ENCODE peak calls at places on chromosomes 6 and 20, in seven cellular contexts. K, I, A, D, F, C and B are unnamed samples.

GRCh38 chr6:141552463-141552862 is 580.3 kb upstream of the GJE1 start:
- DNase-seq in K (peak), I (no peak), A (no peak), D (peak), F (no peak), C (peak), B (no peak)

GRCh38 chr20:58219342-58219700 is 9.1 kb downstream of the ANKRD60 start:
- DNase-seq in K (no peak), I (no peak), A (no peak), D (no peak), F (no peak), C (no peak), B (no peak)

GRCh38 chr20:62412194-62413024 is 5.3 kb upstream of the CABLES2 start:
- DNase-seq in K (no peak), I (peak), A (no peak), D (peak), F (no peak), C (no peak), B (no peak)

GRCh38 chr6:149895702-149896310 is 2.1 kb downstream of the RAET1E start:
- DNase-seq in K (peak), I (peak), A (no peak), D (no peak), F (peak), C (no peak), B (peak)

GRCh38 chr6:96469312-96469711 is 52.3 kb upstream of the UFL1 start:
- DNase-seq in K (no peak), I (peak), A (no peak), D (no peak), F (no peak), C (no peak), B (no peak)

GRCh38 chr6:26330835-26331808 is 33.9 kb upstream of the BTN3A2 start:
- DNase-seq in K (no peak), I (peak), A (peak), D (peak), F (peak), C (no peak), B (peak)

GRCh38 chr20:50113420-50114224 is 672 bp upstream of the UBE2V1 start:
- DNase-seq in K (no peak), I (no peak), A (no peak), D (no peak), F (no peak), C (no peak), B (no peak)

GRCh38 chr6:111276736-111277135 is 189.4 kb downstream of the SLC16A10 start:
- DNase-seq in K (no peak), I (no peak), A (no peak), D (no peak), F (no peak), C (no peak), B (no peak)

GRCh38 chr6:54718541-54719023 is 128.0 kb upstream of the FAM83B start:
- DNase-seq in K (no peak), I (no peak), A (no peak), D (no peak), F (no peak), C (no peak), B (peak)

GRCh38 chr20:44065401-44066340 is 121.3 kb downstream of the JPH2 start:
- DNase-seq in K (no peak), I (no peak), A (peak), D (no peak), F (no peak), C (no peak), B (no peak)

GRCh38 chr6:119040229-119040628 is 38.2 kb downstream of the FAM184A start:
- DNase-seq in K (no peak), I (no peak), A (no peak), D (no peak), F (no peak), C (no peak), B (no peak)

GRCh38 chr6:78700997-78701396 is 166.4 kb upstream of the IRAK1BP1 start:
- DNase-seq in K (no peak), I (no peak), A (no peak), D (no peak), F (no peak), C (no peak), B (no peak)

GRCh38 chr6:88163576-88163975 is 2.6 kb downstream of the CNR1 start:
- DNase-seq in K (no peak), I (no peak), A (no peak), D (no peak), F (no peak), C (no peak), B (no peak)

GRCh38 chr6:28413681-28414080 is 14.1 kb upstream of the ZSCAN12 start:
- DNase-seq in K (no peak), I (no peak), A (no peak), D (no peak), F (no peak), C (no peak), B (no peak)

GRCh38 chr6:93337014-93337413 is 82.3 kb downstream of the EPHA7 start:
- DNase-seq in K (no peak), I (no peak), A (no peak), D (no peak), F (no peak), C (no peak), B (no peak)

GRCh38 chr6:46653439-46653942 is 716 bp downstream of the SLC25A27 start:
- DNase-seq in K (no peak), I (no peak), A (no peak), D (no peak), F (no peak), C (no peak), B (no peak)

GRCh38 chr20:63045991-63046390 is 39.2 kb upstream of the BHLHE23 start:
- DNase-seq in K (no peak), I (no peak), A (no peak), D (no peak), F (no peak), C (no peak), B (no peak)

GRCh38 chr20:52783769-52784168 is 188.4 kb upstream of the TSHZ2 start:
- DNase-seq in K (no peak), I (peak), A (peak), D (peak), F (no peak), C (no peak), B (no peak)

GRCh38 chr6:137323860-137324259 is 104.7 kb upstream of the IFNGR1 start:
- DNase-seq in K (no peak), I (no peak), A (no peak), D (no peak), F (no peak), C (no peak), B (no peak)

GRCh38 chr6:170011233-170012142 is 260.1 kb downstream of the ERMARD start:
- DNase-seq in K (no peak), I (no peak), A (no peak), D (no peak), F (no peak), C (no peak), B (no peak)

GRCh38 chr6:138817799-138818198 is 21.9 kb downstream of the ECT2L start:
- DNase-seq in K (peak), I (no peak), A (peak), D (no peak), F (no peak), C (no peak), B (peak)

GRCh38 chr20:40966103-40966502 is 62.5 kb upstream of the TOP1 start:
- DNase-seq in K (no peak), I (no peak), A (peak), D (peak), F (no peak), C (no peak), B (no peak)

GRCh38 chr20:25211273-25211672 is 15.8 kb downstream of the ENTPD6 start:
- DNase-seq in K (no peak), I (no peak), A (no peak), D (no peak), F (no peak), C (no peak), B (no peak)

GRCh38 chr6:39227476-39227875 is 1.8 kb downstream of the KCNK5 start:
- DNase-seq in K (no peak), I (no peak), A (no peak), D (no peak), F (no peak), C (no peak), B (no peak)

GRCh38 chr6:120407696-120408095 is 926.6 kb downstream of the TBC1D32 start:
- DNase-seq in K (no peak), I (no peak), A (no peak), D (no peak), F (no peak), C (no peak), B (no peak)

GRCh38 chr20:11158146-11158545 is 484.3 kb upstream of the JAG1 start:
- DNase-seq in K (no peak), I (no peak), A (no peak), D (no peak), F (no peak), C (no peak), B (no peak)

GRCh38 chr6:75431379-75431778 is 62.2 kb downstream of the FILIP1 start:
- DNase-seq in K (no peak), I (no peak), A (no peak), D (no peak), F (no peak), C (no peak), B (no peak)

GRCh38 chr6:5723905-5724691 is 282.6 kb downstream of the NRN1 start:
- DNase-seq in K (no peak), I (no peak), A (no peak), D (no peak), F (no peak), C (peak), B (no peak)

GRCh38 chr20:47929368-47930115 is 144.3 kb upstream of the SULF2 start:
- DNase-seq in K (peak), I (no peak), A (no peak), D (no peak), F (no peak), C (no peak), B (no peak)

GRCh38 chr6:44960898-44961297 is 367.2 kb upstream of the RUNX2 start:
- DNase-seq in K (peak), I (no peak), A (no peak), D (peak), F (no peak), C (peak), B (no peak)

GRCh38 chr20:63177134-63177784 is 38.7 kb downstream of the YTHDF1 start:
- DNase-seq in K (no peak), I (no peak), A (peak), D (no peak), F (peak), C (no peak), B (no peak)

GRCh38 chr6:48630511-48630910 is 519.5 kb upstream of the PTCHD4 start:
- DNase-seq in K (no peak), I (no peak), A (no peak), D (no peak), F (no peak), C (no peak), B (no peak)

GRCh38 chr6:80077067-80077466 is 29.4 kb upstream of the BCKDHB start:
- DNase-seq in K (no peak), I (no peak), A (no peak), D (no peak), F (no peak), C (no peak), B (no peak)

GRCh38 chr20:34098570-34098969 is 13.5 kb downstream of the EIF2S2 start:
- DNase-seq in K (no peak), I (no peak), A (no peak), D (no peak), F (no peak), C (no peak), B (no peak)

GRCh38 chr6:122825180-122825579 is 36.1 kb downstream of the SMPDL3A start:
- DNase-seq in K (no peak), I (no peak), A (no peak), D (no peak), F (no peak), C (no peak), B (no peak)

GRCh38 chr20:48126227-48126740 is 341.0 kb upstream of the SULF2 start:
- DNase-seq in K (no peak), I (no peak), A (no peak), D (peak), F (no peak), C (no peak), B (no peak)

GRCh38 chr6:87784690-87785089 is 82.7 kb upstream of the AKIRIN2 start:
- DNase-seq in K (no peak), I (no peak), A (no peak), D (peak), F (no peak), C (no peak), B (no peak)

GRCh38 chr6:142534484-142534883 is 232.7 kb downstream of the ADGRG6 start:
- DNase-seq in K (no peak), I (no peak), A (no peak), D (no peak), F (no peak), C (no peak), B (no peak)

GRCh38 chr6:148776321-148776966 is 29.6 kb downstream of the UST start:
- DNase-seq in K (no peak), I (no peak), A (no peak), D (no peak), F (no peak), C (no peak), B (no peak)
- TF ChIP-seq JUND in K (no peak), I (no peak), A (no peak), D (no peak), F (no peak), C (no peak), B (no peak)

DNA sequence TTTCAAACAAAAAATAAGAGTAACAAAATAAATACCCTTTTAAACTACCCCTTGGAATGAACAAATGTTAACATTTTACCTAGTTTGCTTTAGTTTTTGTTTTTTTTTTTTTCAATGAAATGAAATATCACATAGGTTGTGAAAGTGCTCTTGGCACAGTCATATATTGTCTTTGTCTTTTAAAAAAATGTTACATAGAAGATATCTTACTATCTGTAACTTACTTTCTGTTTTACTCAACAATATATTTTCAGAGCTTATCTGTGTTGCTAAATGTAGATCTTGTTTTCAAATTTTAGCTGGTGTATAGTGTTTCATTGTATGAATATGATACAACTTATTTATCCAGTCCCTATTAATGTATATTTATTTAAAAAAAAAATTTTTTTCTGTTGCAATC is 8.6 kb downstream of the CEP57L1 start:
- DNase-seq in K (no peak), I (no peak), A (no peak), D (no peak), F (no peak), C (no peak), B (no peak)
- TF ChIP-seq JUND in K (no peak), I (no peak), A (no peak), D (no peak), F (no peak), C (no peak), B (no peak)

DNA sequence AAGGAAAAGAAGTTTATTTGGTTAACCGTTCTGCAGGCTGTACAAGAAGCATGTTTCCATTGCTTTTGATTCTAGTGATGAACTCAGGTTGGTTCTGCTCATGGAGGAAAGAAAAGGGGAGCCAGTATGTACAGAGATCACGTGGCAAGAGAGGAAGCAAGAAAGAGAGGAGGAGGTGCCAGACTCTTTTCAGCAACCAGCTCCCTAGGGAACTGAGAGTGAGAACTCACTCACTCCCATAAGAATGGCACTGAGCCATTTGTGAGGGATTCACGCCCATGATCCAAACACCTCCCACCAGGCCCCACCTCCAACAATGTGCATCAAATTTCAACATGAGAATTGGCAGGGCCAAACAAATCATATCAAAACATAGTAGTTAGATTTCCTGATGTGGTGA is 649.1 kb downstream of the EPM2A start:
- DNase-seq in K (no peak), I (no peak), A (no peak), D (no peak), F (no peak), C (no peak), B (peak)
- TF ChIP-seq JUND in K (no peak), I (no peak), A (no peak), D (no peak), F (no peak), C (no peak), B (no peak)

GRCh38 chr6:146890644-146891434 is 292.1 kb downstream of the ADGB start:
- DNase-seq in K (no peak), I (no peak), A (no peak), D (no peak), F (no peak), C (no peak), B (no peak)
- TF ChIP-seq JUND in K (no peak), I (peak), A (no peak), D (no peak), F (no peak), C (no peak), B (no peak)

GRCh38 chr6:70507166-70507565 is 59.6 kb upstream of the SDHAF4 start:
- DNase-seq in K (no peak), I (no peak), A (no peak), D (no peak), F (no peak), C (no peak), B (no peak)
- TF ChIP-seq JUND in K (no peak), I (no peak), A (no peak), D (no peak), F (no peak), C (no peak), B (no peak)

GRCh38 chr6:36893976-36894932 is 8.5 kb downstream of the C6orf89 start:
- DNase-seq in K (no peak), I (no peak), A (no peak), D (no peak), F (no peak), C (no peak), B (no peak)

DNA sequence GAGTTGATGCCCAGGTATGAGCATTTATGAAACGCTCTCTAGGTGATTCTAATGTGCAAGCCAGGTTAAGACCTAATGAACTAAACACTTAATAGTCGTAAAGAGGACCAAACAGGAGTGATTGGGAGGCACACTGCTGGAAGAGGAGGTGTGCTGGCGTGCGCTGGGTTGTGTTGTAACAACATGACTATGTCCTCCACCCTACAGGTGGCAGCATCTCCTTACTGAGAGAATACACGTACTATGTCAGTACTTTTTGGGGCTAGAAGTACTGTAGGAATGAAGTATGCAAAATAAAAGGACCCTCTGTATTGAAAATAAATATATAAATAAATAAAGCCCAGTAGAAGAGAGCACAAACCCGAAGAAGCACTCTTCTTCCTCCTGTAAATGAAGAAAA is 11.9 kb downstream of the C6orf89 start:
- DNase-seq in K (no peak), I (no peak), A (no peak), D (peak), F (peak), C (no peak), B (peak)
- TF ChIP-seq JUND in K (no peak), I (no peak), A (no peak), D (no peak), F (no peak), C (no peak), B (no peak)

GRCh38 chr6:104428201-104428600 is 431.5 kb downstream of the HACE1 start:
- DNase-seq in K (no peak), I (no peak), A (no peak), D (no peak), F (no peak), C (no peak), B (no peak)
- TF ChIP-seq JUND in K (no peak), I (no peak), A (no peak), D (no peak), F (no peak), C (no peak), B (no peak)

DNA sequence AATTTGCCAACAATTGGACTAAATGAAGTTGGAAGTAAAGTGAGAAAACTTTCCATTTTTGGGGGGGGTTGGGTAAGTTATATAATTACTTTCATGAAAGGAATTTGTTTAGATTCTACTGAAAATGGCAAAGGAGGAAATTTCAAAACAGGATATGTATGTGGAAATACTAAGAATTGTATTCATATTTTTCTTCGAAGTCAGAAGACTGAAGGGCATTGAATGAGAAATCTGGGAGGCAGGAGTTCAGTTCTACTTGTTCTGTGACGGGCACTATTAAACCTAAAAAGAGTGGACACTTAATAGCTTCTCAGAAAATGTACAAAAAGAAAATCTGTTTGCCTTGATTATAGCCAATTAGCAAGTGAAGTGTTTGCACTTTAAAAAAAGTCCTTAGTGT is 114.7 kb downstream of the PRIM2 start:
- DNase-seq in K (no peak), I (no peak), A (no peak), D (peak), F (no peak), C (no peak), B (no peak)
- TF ChIP-seq JUND in K (no peak), I (no peak), A (no peak), D (no peak), F (no peak), C (no peak), B (no peak)

DNA sequence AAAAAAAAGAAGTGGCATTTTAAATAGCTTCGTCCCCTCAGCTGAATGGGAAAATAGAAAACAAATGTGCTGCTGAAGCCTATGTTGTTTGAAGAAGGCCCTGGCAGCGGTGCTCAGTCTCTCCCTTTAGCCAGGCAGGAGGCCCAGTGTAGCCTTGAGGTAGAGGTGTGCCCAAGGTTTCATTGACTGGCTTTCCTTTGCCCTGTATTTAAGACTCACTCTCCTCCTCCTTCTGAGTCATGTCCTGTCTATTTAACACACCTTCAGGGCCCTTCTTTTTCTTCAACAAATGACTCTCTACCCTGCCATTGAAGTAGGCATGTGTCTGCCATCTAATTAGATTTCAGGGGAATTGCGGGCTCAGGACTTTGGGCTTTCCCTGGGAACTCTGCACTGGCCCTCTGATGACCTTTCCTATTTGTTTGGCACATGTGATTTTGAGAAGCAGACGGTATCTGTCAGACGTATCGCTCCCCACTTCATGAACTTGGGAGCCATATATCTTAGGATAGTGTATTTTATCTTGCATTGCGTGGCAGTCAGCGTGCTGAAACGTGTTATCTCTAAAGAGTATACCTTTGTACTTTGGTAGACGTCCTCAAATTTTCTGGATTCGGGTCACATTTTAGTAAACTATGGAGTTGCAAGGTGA is 4.3 kb downstream of the TJAP1 start:
- DNase-seq in K (peak), I (no peak), A (no peak), D (no peak), F (no peak), C (no peak), B (no peak)
- TF ChIP-seq JUND in K (peak), I (no peak), A (no peak), D (no peak), F (no peak), C (no peak), B (no peak)